ENCODE peak calls at places on chromosome 11, in ten cellular contexts. E, Z, X, S, N, R, H, T, C and P are unnamed samples.

GRCh38 chr11:76426660-76427059 is 18.2 kb upstream of the EMSY start:
- DNase-seq in C (no peak), H (no peak), R (no peak), T (no peak), Z (no peak), X (no peak), N (no peak), S (no peak), E (no peak), P (no peak)

GRCh38 chr11:43632171-43632570 is 48.4 kb upstream of the HSD17B12 start:
- DNase-seq in S (no peak), R (no peak), T (no peak), E (peak; percentile 12), Z (no peak), C (no peak), N (no peak), X (no peak), H (no peak), P (no peak)

GRCh38 chr11:11977206-11977938 is 31.1 kb downstream of the DKK3 start:
- DNase-seq in R (no peak), S (no peak), Z (peak; percentile 91), C (no peak), H (peak; percentile 77), X (no peak), T (no peak), E (peak; percentile 69), N (no peak), P (peak; percentile 87)

GRCh38 chr11:6545917-6546605 is 49.0 kb downstream of the DNHD1 start:
- DNase-seq in C (no peak), Z (no peak), S (no peak), N (no peak), H (no peak), R (no peak), E (no peak), T (no peak), X (no peak), P (no peak)

GRCh38 chr11:45748801-45749200 is 56.1 kb upstream of the SLC35C1 start:
- DNase-seq in S (no peak), T (no peak), R (no peak), Z (no peak), E (no peak), N (no peak), X (no peak), C (no peak), H (no peak), P (no peak)

GRCh38 chr11:73176145-73176891 is 34.2 kb upstream of the FCHSD2 start:
- DNase-seq in C (no peak), X (no peak), T (no peak), E (no peak), H (no peak), R (peak; percentile 27), N (no peak), Z (no peak), S (no peak), P (no peak)

GRCh38 chr11:65854161-65854592 is 3.8 kb downstream of the CFL1 start:
- DNase-seq in T (no peak), E (no peak), C (no peak), Z (no peak), S (no peak), H (no peak), N (no peak), X (no peak), R (no peak), P (no peak)

GRCh38 chr11:2975594-2975993 is 16.5 kb downstream of the NAP1L4 start:
- DNase-seq in S (no peak), T (no peak), Z (peak; percentile 13), E (no peak), C (peak; percentile 57), X (no peak), H (no peak), N (no peak), R (peak; percentile 41), P (peak; percentile 36)

GRCh38 chr11:4466168-4466891 is 16.1 kb upstream of the OR52K1 start:
- DNase-seq in S (no peak), Z (no peak), R (no peak), H (no peak), T (no peak), X (no peak), C (no peak), E (no peak), N (no peak), P (no peak)

GRCh38 chr11:133134561-133135173 is 397.6 kb downstream of the OPCML start:
- DNase-seq in H (no peak), X (no peak), N (no peak), S (peak; percentile 28), Z (no peak), C (peak; percentile 67), E (peak; percentile 40), T (peak; percentile 7), R (peak; percentile 47), P (peak; percentile 1)

GRCh38 chr11:36719708-36720107 is 121.7 kb upstream of the RAG2 start:
- DNase-seq in N (no peak), Z (no peak), T (no peak), R (no peak), C (no peak), S (no peak), X (no peak), H (no peak), E (no peak), P (no peak)

GRCh38 chr11:36258730-36259360 is 30.4 kb downstream of the COMMD9 start:
- DNase-seq in T (no peak), H (peak; percentile 29), Z (peak; percentile 29), C (peak; percentile 68), E (peak; percentile 35), S (peak; percentile 18), N (no peak), R (peak; percentile 37), X (peak; percentile 44), P (peak; percentile 75)

GRCh38 chr11:119721129-119722120 is 7.6 kb downstream of the NECTIN1 start:
- DNase-seq in T (no peak), S (no peak), X (no peak), N (no peak), Z (peak; percentile 7), E (peak; percentile 85), R (peak; percentile 60), C (peak; percentile 75), H (no peak), P (peak; percentile 27)

GRCh38 chr11:64745523-64746328 is 1.8 kb upstream of the RASGRP2 start:
- DNase-seq in S (no peak), Z (no peak), E (no peak), C (no peak), T (peak; percentile 62), X (no peak), N (no peak), H (no peak), R (no peak), P (peak; percentile 47)

GRCh38 chr11:112229746-112230433 is 3.7 kb downstream of the PTS start:
- DNase-seq in N (no peak), S (no peak), X (no peak), Z (no peak), R (no peak), E (no peak), C (no peak), H (no peak), T (no peak), P (peak; percentile 85)

GRCh38 chr11:13269775-13270174 is 7.8 kb upstream of the BMAL1 start:
- DNase-seq in Z (no peak), C (no peak), S (no peak), H (no peak), X (no peak), R (no peak), E (peak; percentile 78), N (no peak), T (no peak), P (peak; percentile 34)

GRCh38 chr11:60310407-60310998 is 16.6 kb upstream of the MS4A6E start:
- DNase-seq in S (no peak), H (no peak), E (no peak), C (no peak), X (no peak), Z (no peak), T (no peak), N (no peak), R (peak; percentile 40), P (no peak)

GRCh38 chr11:80165763-80166162 is 724.9 kb upstream of the TENM4 start:
- DNase-seq in C (no peak), R (no peak), E (peak; percentile 57), X (no peak), N (no peak), H (no peak), S (no peak), T (no peak), Z (peak; percentile 79), P (no peak)

GRCh38 chr11:126544311-126545056 is 189.0 kb downstream of the ST3GAL4 start:
- DNase-seq in C (no peak), R (no peak), T (no peak), H (no peak), Z (no peak), X (no peak), E (peak; percentile 2), S (no peak), N (peak; percentile 79), P (peak; percentile 13)

GRCh38 chr11:60891103-60891741 is 15.2 kb downstream of the PRPF19 start:
- DNase-seq in E (no peak), X (no peak), C (no peak), T (no peak), Z (no peak), N (no peak), R (no peak), H (no peak), S (no peak), P (no peak)

GRCh38 chr11:73034330-73034729 is 107.8 kb downstream of the FCHSD2 start:
- DNase-seq in X (no peak), N (no peak), Z (no peak), C (no peak), T (no peak), S (peak; percentile 12), E (no peak), R (no peak), H (no peak), P (no peak)

GRCh38 chr11:772429-773390 is 4.6 kb downstream of the GATD1 start:
- DNase-seq in Z (no peak), H (no peak), X (no peak), T (no peak), E (no peak), R (no peak), C (no peak), S (no peak), N (peak; percentile 85), P (no peak)

GRCh38 chr11:120243221-120243620 is 3.3 kb downstream of the POU2F3 start:
- DNase-seq in E (no peak), H (no peak), R (no peak), T (no peak), C (no peak), Z (no peak), X (no peak), N (no peak), S (no peak), P (no peak)

GRCh38 chr11:3642071-3642951 is 519 bp upstream of the ART5 start:
- DNase-seq in R (no peak), T (peak; percentile 8), X (peak; percentile 26), C (peak; percentile 93), E (peak; percentile 61), H (peak; percentile 32), Z (no peak), N (no peak), S (peak; percentile 70), P (peak; percentile 92)

GRCh38 chr11:294795-295194 is 4.5 kb downstream of the IFITM5 start:
- DNase-seq in N (no peak), R (no peak), T (no peak), X (no peak), C (no peak), H (no peak), S (no peak), Z (no peak), E (no peak), P (no peak)

GRCh38 chr11:45410391-45411215 is 124.5 kb upstream of the SYT13 start:
- DNase-seq in N (no peak), H (no peak), S (no peak), Z (no peak), E (no peak), T (no peak), C (no peak), X (no peak), R (no peak), P (no peak)

GRCh38 chr11:101993172-101993571 is 54.1 kb upstream of the CFAP300 start:
- DNase-seq in R (no peak), C (no peak), S (no peak), E (no peak), T (no peak), X (no peak), H (no peak), Z (no peak), N (no peak), P (no peak)

GRCh38 chr11:65290448-65291165 is 24.1 kb upstream of the CDC42EP2 start:
- DNase-seq in N (peak; percentile 23), T (no peak), C (no peak), E (peak; percentile 63), Z (no peak), S (no peak), H (peak; percentile 83), X (peak; percentile 92), R (no peak), P (peak; percentile 99)